ENCODE peak calls at places on chromosomes 3 and 15, in nine cellular contexts. D is brain microvascular endothelial cell, E is esophagus muscularis mucosa, I is dorsolateral prefrontal cortex, Y is tibial artery, C is transverse colon, K is NT2/D1, T is stomach, U is right atrium auricular region. J is an unnamed sample. For H3K27me3, the result is how much of the 10 kb centered on the place peaks cover.

GRCh38 chr3:33313331-33313730 is 36.1 kb downstream of the FBXL2 start:
- DNase-seq in E (no peak), D (peak), I (no peak), K (no peak), T (no peak), Y (no peak), U (no peak), C (no peak), J (no peak)

GRCh38 chr15:36458406-36458805 is 121.0 kb upstream of the CDIN1 start:
- DNase-seq in U (no peak), T (no peak), D (peak), E (no peak), I (no peak), Y (no peak), C (no peak), K (no peak), J (no peak)

GRCh38 chr15:77530576-77530975 is 102.1 kb downstream of the LINGO1 start:
- DNase-seq in U (no peak), E (no peak), C (no peak), D (no peak), T (no peak), Y (peak), I (no peak), K (no peak), J (no peak)

GRCh38 chr3:196968233-196969000 is at the start of gene PIGZ:
- DNase-seq in T (peak), E (no peak), D (no peak), Y (no peak), K (no peak), C (peak), I (no peak), U (no peak), J (peak)

GRCh38 chr15:42194502-42194901 is 13.6 kb downstream of the VPS39 start:
- DNase-seq in T (no peak), D (peak), E (no peak), Y (no peak), I (no peak), K (no peak), C (peak), U (no peak), J (no peak)

GRCh38 chr3:193030276-193030675 is 112.6 kb upstream of the MB21D2 start:
- DNase-seq in Y (no peak), T (no peak), U (no peak), D (peak), C (no peak), I (no peak), K (no peak), E (no peak), J (no peak)

GRCh38 chr15:90037961-90038633 is 37.0 kb downstream of the ZNF710 start:
- DNase-seq in T (no peak), Y (no peak), C (no peak), U (no peak), K (no peak), D (peak), E (no peak), I (no peak), J (no peak)

GRCh38 chr3:33218446-33219174 is at the start of gene SUSD5:
- DNase-seq in E (no peak), D (peak), T (no peak), C (no peak), U (no peak), K (peak), I (no peak), Y (peak), J (peak)

GRCh38 chr3:79564192-79564591 is 203.6 kb downstream of the ROBO1 start:
- DNase-seq in Y (no peak), U (no peak), I (no peak), D (no peak), K (no peak), C (no peak), T (no peak), E (no peak), J (no peak)

GRCh38 chr3:187013080-187013838 is 82.9 kb downstream of the ST6GAL1 start:
- DNase-seq in D (no peak), Y (peak), T (no peak), C (no peak), K (no peak), E (no peak), U (peak), I (no peak), J (no peak)

GRCh38 chr3:48472673-48472922 is 26.1 kb downstream of the ATRIP start:
- DNase-seq in E (no peak), Y (peak), U (no peak), I (no peak), T (no peak), C (no peak), D (no peak), K (no peak), J (peak)

GRCh38 chr15:64825081-64825430 is 391 bp downstream of the PIF1 start:
- DNase-seq in I (no peak), D (no peak), C (no peak), T (no peak), U (no peak), K (no peak), E (no peak), Y (no peak), J (no peak)

GRCh38 chr3:41202834-41203345 is 3.6 kb downstream of the CTNNB1 start:
- DNase-seq in Y (no peak), D (peak), E (no peak), U (no peak), T (no peak), K (no peak), C (no peak), I (no peak), J (peak)

GRCh38 chr3:188417329-188417728 is 263.4 kb downstream of the LPP start:
- DNase-seq in C (no peak), U (no peak), K (no peak), D (no peak), E (no peak), Y (peak), T (no peak), I (no peak), J (no peak)

GRCh38 chr3:35549690-35550089 is 89.6 kb upstream of the ARPP21 start:
- DNase-seq in K (no peak), D (no peak), E (no peak), C (no peak), I (peak), U (no peak), Y (no peak), T (no peak), J (no peak)

GRCh38 chr15:65208656-65209055 is 2.6 kb downstream of the CILP start:
- DNase-seq in Y (no peak), E (no peak), U (no peak), I (no peak), D (no peak), T (no peak), K (no peak), C (no peak), J (no peak)

GRCh38 chr3:71725279-71725991 is at the start of gene EIF4E3:
- DNase-seq in T (peak), E (no peak), K (no peak), C (peak), D (no peak), Y (no peak), U (no peak), I (no peak), J (peak)

GRCh38 chr3:30770387-30770786 is 124.1 kb downstream of the GADL1 start:
- DNase-seq in Y (peak), I (no peak), E (no peak), U (no peak), C (peak), T (no peak), D (peak), K (no peak), J (no peak)

GRCh38 chr3:23735575-23736326 is 70.0 kb upstream of the UBE2E1 start:
- DNase-seq in Y (no peak), K (no peak), U (no peak), T (no peak), D (peak), I (no peak), C (no peak), E (no peak), J (peak)

GRCh38 chr3:42402394-42403100 is 7.9 kb downstream of the LYZL4 start:
- DNase-seq in I (no peak), C (no peak), U (no peak), Y (no peak), T (no peak), K (no peak), D (no peak), E (no peak), J (no peak)

GRCh38 chr15:54387808-54388207 is 409.6 kb downstream of the UNC13C start:
- DNase-seq in T (no peak), D (no peak), E (no peak), C (no peak), K (no peak), U (no peak), Y (no peak), I (no peak), J (no peak)

GRCh38 chr3:48441940-48442339 is 1.9 kb downstream of the TMA7 start:
- DNase-seq in K (no peak), U (no peak), Y (no peak), D (no peak), T (no peak), I (no peak), E (no peak), C (no peak), J (no peak)

GRCh38 chr3:153414972-153415371 is 252.9 kb downstream of the RAP2B start:
- DNase-seq in E (no peak), U (no peak), T (no peak), D (no peak), C (no peak), Y (no peak), K (no peak), I (no peak), J (no peak)

GRCh38 chr15:96234109-96234892 is 96.2 kb upstream of the NR2F2 start:
- DNase-seq in T (no peak), K (no peak), C (no peak), U (no peak), E (no peak), I (no peak), Y (no peak), D (no peak), J (no peak)

GRCh38 chr3:59566481-59566975 is 516.7 kb upstream of the CFAP20DC start:
- DNase-seq in Y (no peak), E (no peak), U (no peak), K (no peak), C (no peak), I (no peak), T (no peak), D (no peak), J (no peak)

GRCh38 chr3:112346491-112347122 is 13.7 kb downstream of the CD200 start:
- DNase-seq in E (no peak), K (no peak), I (no peak), T (no peak), Y (no peak), D (no peak), U (no peak), C (no peak), J (no peak)

GRCh38 chr3:162370136-162370535 is 873.5 kb downstream of the OTOL1 start:
- DNase-seq in I (no peak), C (no peak), U (no peak), T (no peak), Y (no peak), D (no peak), K (no peak), E (no peak), J (no peak)

GRCh38 chr3:126731044-126731443 is 27.0 kb downstream of the CHCHD6 start:
- DNase-seq in E (no peak), I (no peak), U (no peak), K (no peak), D (no peak), C (no peak), T (no peak), Y (no peak), J (no peak)

GRCh38 chr15:39171944-39172368 is 408.9 kb upstream of the THBS1 start:
- DNase-seq in D (peak), K (peak), E (no peak), U (peak), T (peak), Y (peak), I (peak), C (peak), J (peak)

GRCh38 chr3:45950131-45950530 is 6.9 kb downstream of the CXCR6 start:
- DNase-seq in D (no peak), I (no peak), E (no peak), C (no peak), K (no peak), Y (no peak), T (no peak), U (no peak), J (no peak)

GRCh38 chr3:119870512-119870911 is 88.6 kb downstream of the NR1I2 start:
- DNase-seq in T (no peak), E (no peak), Y (no peak), K (no peak), I (no peak), D (no peak), U (no peak), C (no peak), J (no peak)

GRCh38 chr15:41796457-41796856 is 22.2 kb downstream of the MAPKBP1 start:
- DNase-seq in K (no peak), Y (no peak), U (no peak), E (no peak), D (no peak), C (no peak), T (no peak), I (no peak), J (no peak)

GRCh38 chr3:65584913-65585312 is 453.8 kb downstream of the MAGI1 start:
- DNase-seq in T (no peak), D (no peak), C (no peak), K (no peak), E (no peak), I (no peak), U (no peak), Y (no peak), J (no peak)

GRCh38 chr15:43383070-43383469 is 12.2 kb downstream of the TUBGCP4 start:
- DNase-seq in Y (no peak), K (no peak), U (no peak), D (no peak), E (no peak), C (no peak), I (no peak), T (no peak), J (no peak)

GRCh38 chr3:27713435-27713880 is 8.7 kb downstream of the EOMES start:
- DNase-seq in K (no peak), E (peak), U (no peak), D (no peak), T (no peak), C (no peak), I (no peak), Y (no peak), J (peak)

GRCh38 chr3:27712136-27713065 is 9.7 kb downstream of the EOMES start:
- DNase-seq in T (peak), E (peak), U (peak), Y (peak), K (peak), D (peak), C (peak), I (peak), J (peak)

GRCh38 chr3:27714692-27715453 is 7.2 kb downstream of the EOMES start:
- DNase-seq in Y (no peak), K (no peak), T (peak), C (peak), D (no peak), U (no peak), I (no peak), E (no peak), J (peak)

GRCh38 chr3:27714101-27714526 is 8.0 kb downstream of the EOMES start:
- DNase-seq in K (no peak), C (no peak), D (no peak), E (no peak), T (no peak), U (no peak), Y (no peak), I (no peak), J (peak)

GRCh38 chr3:27713066-27713400 is 9.1 kb downstream of the EOMES start:
- DNase-seq in D (no peak), C (no peak), U (no peak), T (no peak), E (no peak), I (no peak), Y (no peak), K (no peak), J (no peak)
- H3K27me3 ChIP-seq in D (half or more), C (half or more), U (under half), T (under half), E (under half), I (half or more), Y (half or more), K (half or more), J (half or more)

GRCh38 chr15:69758291-69758771 is 305.7 kb downstream of the RPLP1 start:
- DNase-seq in D (peak), T (no peak), C (no peak), Y (no peak), E (peak), I (no peak), K (no peak), U (no peak), J (no peak)
- H3K4me3 ChIP-seq in D (no peak), T (no peak), C (no peak), Y (no peak), E (no peak), I (no peak), K (no peak), U (no peak), J (no peak)

GRCh38 chr15:73366766-73367623 is 1.8 kb downstream of the HCN4 start:
- DNase-seq in D (no peak), Y (no peak), K (no peak), T (no peak), E (no peak), I (no peak), U (no peak), C (no peak), J (peak)
- H3K27me3 ChIP-seq in D (half or more), Y (half or more), K (under half), T (under half), E (half or more), I (under half), U (under half), C (half or more), J (under half)

GRCh38 chr3:114900908-114901307 is 246.2 kb downstream of the ZBTB20 start:
- DNase-seq in I (no peak), K (no peak), U (no peak), C (no peak), Y (no peak), T (no peak), E (no peak), D (no peak), J (no peak)
- H3K4me3 ChIP-seq in I (no peak), K (no peak), U (peak), C (no peak), Y (peak), T (peak), E (peak), D (peak), J (no peak)

GRCh38 chr3:150538324-150539208 is 7.7 kb downstream of the SERP1 start:
- DNase-seq in T (no peak), K (no peak), E (no peak), D (no peak), U (no peak), C (no peak), I (no peak), Y (no peak), J (no peak)
- H3K27me3 ChIP-seq in T (under half), K (under half), E (under half), D (under half), U (under half), C (under half), I (under half), Y (under half), J (under half)